ENCODE peak calls at places on chromosome 20, in five cellular contexts. One of them, this sample, is unnamed.

GRCh38 chr20:60294627-60295026 is 336.4 kb downstream of the CDH26 start:
- DNase-seq in left lung: no peak
- DNase-seq in psoas muscle: no peak
- DNase-seq in tibial nerve: no peak
- DNase-seq in AG04450: no peak
- DNase-seq in this sample: no peak

GRCh38 chr20:38130687-38131587 is 34.1 kb downstream of the TGM2 start:
- DNase-seq in AG04450: no peak
- DNase-seq in left lung: no peak
- DNase-seq in psoas muscle: no peak
- DNase-seq in tibial nerve: no peak
- DNase-seq in this sample: peak; percentile 36

GRCh38 chr20:49286689-49287551 is 9.1 kb upstream of the ZNFX1 start:
- DNase-seq in psoas muscle: no peak
- DNase-seq in tibial nerve: no peak
- DNase-seq in AG04450: no peak
- DNase-seq in left lung: no peak
- DNase-seq in this sample: no peak

GRCh38 chr20:49446808-49447207 is 35.7 kb downstream of the KCNB1 start:
- DNase-seq in psoas muscle: peak; percentile 83
- DNase-seq in AG04450: no peak
- DNase-seq in left lung: peak; percentile 76
- DNase-seq in tibial nerve: peak; percentile 87
- DNase-seq in this sample: peak; percentile 59

GRCh38 chr20:24773751-24774201 is 175.3 kb upstream of the CST7 start:
- DNase-seq in tibial nerve: no peak
- DNase-seq in AG04450: peak; percentile 13
- DNase-seq in psoas muscle: no peak
- DNase-seq in left lung: peak; percentile 16
- DNase-seq in this sample: no peak

GRCh38 chr20:34526466-34526865 is 10.2 kb downstream of the DYNLRB1 start:
- DNase-seq in left lung: no peak
- DNase-seq in psoas muscle: no peak
- DNase-seq in tibial nerve: no peak
- DNase-seq in AG04450: no peak
- DNase-seq in this sample: no peak

GRCh38 chr20:36446557-36446956 is 94.8 kb upstream of the MYL9 start:
- DNase-seq in AG04450: no peak
- DNase-seq in psoas muscle: no peak
- DNase-seq in left lung: no peak
- DNase-seq in tibial nerve: no peak
- DNase-seq in this sample: no peak

GRCh38 chr20:37390891-37391525 is 45.1 kb downstream of the SRC start:
- DNase-seq in tibial nerve: no peak
- DNase-seq in left lung: peak; percentile 26
- DNase-seq in AG04450: no peak
- DNase-seq in psoas muscle: no peak
- DNase-seq in this sample: peak; percentile 24

GRCh38 chr20:61299613-61300012 is 47.6 kb downstream of the CDH4 start:
- DNase-seq in psoas muscle: no peak
- DNase-seq in tibial nerve: no peak
- DNase-seq in AG04450: no peak
- DNase-seq in left lung: no peak
- DNase-seq in this sample: no peak

GRCh38 chr20:34575271-34575670 is 16.8 kb downstream of the MAP1LC3A start:
- DNase-seq in AG04450: no peak
- DNase-seq in psoas muscle: no peak
- DNase-seq in left lung: no peak
- DNase-seq in tibial nerve: no peak
- DNase-seq in this sample: no peak

GRCh38 chr20:31829731-31830130 is 10.6 kb downstream of the MYLK2 start:
- DNase-seq in tibial nerve: no peak
- DNase-seq in psoas muscle: no peak
- DNase-seq in left lung: no peak
- DNase-seq in AG04450: no peak
- DNase-seq in this sample: no peak

GRCh38 chr20:6265204-6265904 is 142.5 kb upstream of the FERMT1 start:
- DNase-seq in psoas muscle: no peak
- DNase-seq in left lung: no peak
- DNase-seq in AG04450: peak; percentile 38
- DNase-seq in tibial nerve: peak; percentile 9
- DNase-seq in this sample: no peak

GRCh38 chr20:38620501-38620900 is 18.9 kb downstream of the ARHGAP40 start:
- DNase-seq in AG04450: no peak
- DNase-seq in left lung: no peak
- DNase-seq in psoas muscle: no peak
- DNase-seq in tibial nerve: no peak
- DNase-seq in this sample: no peak

DNA sequence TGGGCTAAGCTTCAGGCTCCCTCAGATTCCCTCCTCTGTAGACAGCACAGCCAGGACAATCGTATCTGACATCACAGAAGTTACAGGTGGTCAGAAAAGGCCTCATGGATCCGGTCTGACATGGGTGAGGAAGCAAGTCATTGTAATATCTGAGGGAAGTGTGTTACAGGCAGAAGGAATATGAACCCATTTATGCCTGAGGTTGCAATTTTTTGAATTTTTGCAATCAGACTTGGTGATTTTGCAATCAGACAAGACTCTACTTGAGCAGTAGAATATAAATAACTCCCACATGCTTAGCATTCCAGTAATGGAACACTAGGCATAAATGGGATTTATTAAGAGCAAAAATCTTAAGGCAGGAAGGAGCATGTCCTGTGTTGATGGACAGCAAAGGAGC is 52.1 kb downstream of the CBLN4 start:
- DNase-seq in left lung: no peak
- DNase-seq in psoas muscle: no peak
- DNase-seq in AG04450: no peak
- DNase-seq in tibial nerve: no peak
- DNase-seq in this sample: no peak
- H3K9me3 ChIP-seq in left lung: peaks cover 6% of the 10 kb centered on the region
- H3K9me3 ChIP-seq in psoas muscle: peaks cover 11% of the 10 kb centered on the region
- H3K9me3 ChIP-seq in AG04450: peaks cover 11% of the 10 kb centered on the region
- H3K9me3 ChIP-seq in tibial nerve: no peaks in the 10 kb centered on the region
- H3K9me3 ChIP-seq in this sample: no peaks in the 10 kb centered on the region

GRCh38 chr20:52001999-52002666 is 189.4 kb downstream of the ZFP64 start:
- DNase-seq in AG04450: no peak
- DNase-seq in tibial nerve: no peak
- DNase-seq in left lung: no peak
- DNase-seq in psoas muscle: no peak
- DNase-seq in this sample: no peak
- TF ChIP-seq CTCF in AG04450: peak; percentile 40
- TF ChIP-seq CTCF in tibial nerve: no peak
- TF ChIP-seq CTCF in left lung: no peak
- TF ChIP-seq CTCF in psoas muscle: no peak
- TF ChIP-seq CTCF in this sample: no peak

GRCh38 chr20:46463852-46464251 is 49.5 kb downstream of the ZNF334 start:
- DNase-seq in AG04450: no peak
- DNase-seq in tibial nerve: no peak
- DNase-seq in left lung: no peak
- DNase-seq in psoas muscle: no peak
- DNase-seq in this sample: no peak

GRCh38 chr20:46456255-46457028 is 50.0 kb upstream of the ELMO2 start:
- DNase-seq in AG04450: no peak
- DNase-seq in left lung: no peak
- DNase-seq in psoas muscle: no peak
- DNase-seq in tibial nerve: no peak
- DNase-seq in this sample: no peak

GRCh38 chr20:46461808-46462207 is 51.6 kb downstream of the ZNF334 start:
- DNase-seq in left lung: no peak
- DNase-seq in AG04450: no peak
- DNase-seq in tibial nerve: no peak
- DNase-seq in psoas muscle: no peak
- DNase-seq in this sample: no peak

GRCh38 chr20:46455729-46456128 is 49.3 kb upstream of the ELMO2 start:
- DNase-seq in psoas muscle: no peak
- DNase-seq in left lung: no peak
- DNase-seq in tibial nerve: no peak
- DNase-seq in AG04450: no peak
- DNase-seq in this sample: no peak

GRCh38 chr20:46458891-46459750 is 52.7 kb upstream of the ELMO2 start:
- DNase-seq in left lung: peak; percentile 54
- DNase-seq in psoas muscle: peak; percentile 25
- DNase-seq in tibial nerve: no peak
- DNase-seq in AG04450: no peak
- DNase-seq in this sample: peak; percentile 60
- H3K4me3 ChIP-seq in left lung: no peak overlapping the region
- H3K4me3 ChIP-seq in psoas muscle: peak overlapping the region; percentile 21
- H3K4me3 ChIP-seq in tibial nerve: peak overlapping the region; percentile 19
- H3K4me3 ChIP-seq in AG04450: no peak overlapping the region
- H3K4me3 ChIP-seq in this sample: peak overlapping the region; percentile 24

GRCh38 chr20:53161473-53161872 is 189.3 kb downstream of the TSHZ2 start:
- DNase-seq in psoas muscle: no peak
- DNase-seq in tibial nerve: no peak
- DNase-seq in left lung: no peak
- DNase-seq in AG04450: no peak
- DNase-seq in this sample: no peak

GRCh38 chr20:53163486-53163885 is 191.3 kb downstream of the TSHZ2 start:
- DNase-seq in left lung: no peak
- DNase-seq in AG04450: no peak
- DNase-seq in psoas muscle: peak; percentile 34
- DNase-seq in tibial nerve: peak; percentile 45
- DNase-seq in this sample: no peak

GRCh38 chr20:53162251-53162835 is 190.2 kb downstream of the TSHZ2 start:
- DNase-seq in psoas muscle: peak; percentile 64
- DNase-seq in tibial nerve: peak; percentile 61
- DNase-seq in left lung: no peak
- DNase-seq in AG04450: no peak
- DNase-seq in this sample: no peak

GRCh38 chr20:53165452-53165851 is 193.3 kb downstream of the TSHZ2 start:
- DNase-seq in psoas muscle: no peak
- DNase-seq in left lung: no peak
- DNase-seq in tibial nerve: no peak
- DNase-seq in AG04450: no peak
- DNase-seq in this sample: no peak

GRCh38 chr20:53164072-53164471 is 191.9 kb downstream of the TSHZ2 start:
- DNase-seq in left lung: no peak
- DNase-seq in psoas muscle: no peak
- DNase-seq in tibial nerve: no peak
- DNase-seq in AG04450: no peak
- DNase-seq in this sample: no peak
- H3K9me3 ChIP-seq in left lung: no peaks in the 10 kb centered on the region
- H3K9me3 ChIP-seq in psoas muscle: no peaks in the 10 kb centered on the region
- H3K9me3 ChIP-seq in tibial nerve: no peaks in the 10 kb centered on the region
- H3K9me3 ChIP-seq in AG04450: no peaks in the 10 kb centered on the region
- H3K9me3 ChIP-seq in this sample: no peaks in the 10 kb centered on the region

This sample was measured in lower lobe of right lung.